ENCODE peak calls at places on chromosomes 13 and 19, in four cellular contexts. G is fibroblast of lung, M is lower leg skin, J is nephron progenitor cell. A is an unnamed sample.
A peak's percentile ranks its signal among the peaks of the same experiment; 100 is the strongest.

GRCh38 chr19:49492573-49493411 is 3.4 kb upstream of the RPS11 start:
- DNase-seq in G (peak; percentile 31), M (no peak), J (no peak), A (no peak)

GRCh38 chr19:556611-557382 is 12.9 kb downstream of the GZMM start:
- DNase-seq in G (no peak), M (no peak), J (no peak), A (no peak)

GRCh38 chr19:12785431-12786011 is 5.8 kb upstream of the JUNB start:
- DNase-seq in G (no peak), M (peak; percentile 40), J (no peak), A (peak; percentile 81)

GRCh38 chr19:5172859-5173577 is 167.6 kb downstream of the PTPRS start:
- DNase-seq in G (peak; percentile 97), M (peak; percentile 53), J (no peak), A (no peak)

GRCh38 chr13:40333238-40333637 is 333.2 kb downstream of the FOXO1 start:
- DNase-seq in G (peak; percentile 14), M (no peak), J (no peak), A (no peak)

GRCh38 chr19:16714702-16715294 is 4.8 kb upstream of the NWD1 start:
- DNase-seq in G (peak; percentile 16), M (no peak), J (peak; percentile 68), A (peak; percentile 57)

GRCh38 chr13:86572115-86572514 is 772.9 kb upstream of the SLITRK6 start:
- DNase-seq in G (peak; percentile 70), M (no peak), J (no peak), A (no peak)

GRCh38 chr19:38395381-38396127 is 7.1 kb downstream of the SPRED3 start:
- DNase-seq in G (no peak), M (no peak), J (no peak), A (no peak)

GRCh38 chr19:45508681-45508930 is 1.3 kb downstream of the VASP start:
- DNase-seq in G (no peak), M (no peak), J (no peak), A (no peak)
- TF ChIP-seq CTCF in G (no peak), M (no peak), J (no peak), A (no peak)

GRCh38 chr19:23065306-23065705 is 51.5 kb upstream of the ZNF730 start:
- DNase-seq in G (no peak), M (no peak), J (no peak), A (no peak)

GRCh38 chr19:23075031-23075733 is 41.6 kb upstream of the ZNF730 start:
- DNase-seq in G (peak; percentile 80), M (peak; percentile 15), J (peak; percentile 79), A (no peak)

GRCh38 chr19:23071087-23071511 is 45.7 kb upstream of the ZNF730 start:
- DNase-seq in G (peak; percentile 36), M (no peak), J (no peak), A (no peak)

GRCh38 chr19:23070353-23070781 is 46.5 kb upstream of the ZNF730 start:
- DNase-seq in G (peak; percentile 17), M (peak; percentile 15), J (no peak), A (no peak)
- TF ChIP-seq CTCF in G (peak; percentile 62), M (no peak), J (no peak), A (no peak)

GRCh38 chr19:50794778-50795664 is 4.8 kb downstream of the ACP4 start:
- DNase-seq in G (no peak), M (no peak), J (no peak), A (no peak)
- TF ChIP-seq CTCF in G (peak; percentile 17), M (no peak), J (no peak), A (no peak)

GRCh38 chr13:38921081-38921480 is 69.5 kb downstream of the STOML3 start:
- DNase-seq in G (no peak), M (no peak), J (no peak), A (no peak)

GRCh38 chr13:38922170-38922569 is 68.5 kb downstream of the STOML3 start:
- DNase-seq in G (no peak), M (no peak), J (no peak), A (no peak)
- TF ChIP-seq CTCF in G (no peak), M (no peak), J (no peak), A (no peak)

GRCh38 chr19:40627486-40628279 is 26.5 kb downstream of the LTBP4 start:
- DNase-seq in G (no peak), M (no peak), J (no peak), A (no peak)

GRCh38 chr19:40632311-40633036 is 31.3 kb downstream of the LTBP4 start:
- DNase-seq in G (no peak), M (no peak), J (no peak), A (no peak)

GRCh38 chr19:40630571-40631160 is 29.5 kb downstream of the LTBP4 start:
- DNase-seq in G (no peak), M (no peak), J (no peak), A (no peak)

GRCh38 chr19:40626918-40627317 is 25.7 kb downstream of the LTBP4 start:
- DNase-seq in G (no peak), M (no peak), J (no peak), A (no peak)

DNA sequence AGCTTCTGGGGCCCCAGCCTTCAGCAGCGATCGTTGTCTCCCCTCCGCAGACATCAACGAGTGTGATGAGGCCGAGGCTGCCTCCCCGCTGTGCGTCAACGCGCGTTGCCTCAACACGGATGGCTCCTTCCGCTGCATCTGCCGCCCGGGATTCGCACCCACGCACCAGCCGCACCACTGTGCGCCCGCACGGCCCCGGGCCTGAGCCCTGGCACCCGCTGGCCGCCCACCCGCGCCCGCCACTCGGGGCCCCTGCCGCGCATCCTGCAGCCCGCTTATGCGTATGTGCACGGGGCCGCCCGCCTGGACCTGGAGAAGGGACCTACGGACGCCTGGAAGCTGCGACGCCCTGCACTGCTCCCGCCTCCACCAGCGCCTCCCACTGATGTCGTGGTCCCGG is 28.2 kb downstream of the LTBP4 start:
- DNase-seq in G (no peak), M (no peak), J (no peak), A (no peak)
- TF ChIP-seq CTCF in G (no peak), M (no peak), J (no peak), A (no peak)

DNA sequence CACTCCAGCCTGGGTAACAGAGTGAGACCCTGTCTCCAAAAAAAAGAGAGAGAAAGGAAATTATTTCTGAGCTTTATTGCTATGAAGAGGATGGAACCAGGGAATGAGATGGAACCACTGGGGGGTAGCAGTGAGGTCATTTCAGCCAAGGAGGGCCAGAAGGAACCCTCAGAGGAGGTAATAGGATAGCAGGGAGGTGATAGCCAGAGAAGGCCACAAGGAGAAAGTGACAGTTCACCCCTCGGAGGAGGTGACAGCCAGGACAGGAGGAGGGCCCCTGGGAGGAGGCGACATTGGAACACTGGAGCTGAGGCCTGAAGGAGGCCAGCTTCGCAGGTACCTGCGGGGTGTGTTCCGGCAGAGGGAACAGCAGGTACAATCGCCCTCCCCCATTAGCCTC is 695 bp upstream of the PGPEP1 start:
- DNase-seq in G (no peak), M (no peak), J (peak; percentile 25), A (no peak)
- TF ChIP-seq CTCF in G (peak; percentile 32), M (no peak), J (no peak), A (no peak)

GRCh38 chr13:94433055-94433947 is 46.2 kb downstream of the DCT start:
- DNase-seq in G (no peak), M (no peak), J (no peak), A (no peak)
- TF ChIP-seq CTCF in G (no peak), M (no peak), J (no peak), A (no peak)

DNA sequence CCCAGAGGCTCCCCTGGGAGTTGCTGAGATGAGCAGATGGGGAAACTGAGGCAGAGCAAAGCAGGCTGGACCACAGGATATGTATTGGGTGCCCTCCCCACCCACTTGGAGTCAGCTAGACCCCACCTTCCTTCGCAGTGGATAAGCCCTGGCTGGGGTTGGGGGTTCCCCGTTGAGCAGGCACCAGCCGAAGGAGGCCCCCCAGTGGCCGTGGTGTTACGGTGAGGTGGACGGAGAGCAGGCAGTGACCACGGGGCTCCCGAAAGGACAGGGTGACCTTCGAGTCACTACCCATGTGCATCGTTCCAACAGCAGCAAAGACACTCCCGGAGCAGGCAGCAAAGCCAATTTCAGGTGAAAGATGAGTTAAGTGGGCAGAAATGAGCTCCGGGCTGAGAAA is 62.4 kb upstream of the ADGRE5 start:
- DNase-seq in G (no peak), M (no peak), J (peak; percentile 23), A (peak; percentile 48)
- TF ChIP-seq CTCF in G (peak; percentile 17), M (no peak), J (peak; percentile 7), A (peak; percentile 27)

DNA sequence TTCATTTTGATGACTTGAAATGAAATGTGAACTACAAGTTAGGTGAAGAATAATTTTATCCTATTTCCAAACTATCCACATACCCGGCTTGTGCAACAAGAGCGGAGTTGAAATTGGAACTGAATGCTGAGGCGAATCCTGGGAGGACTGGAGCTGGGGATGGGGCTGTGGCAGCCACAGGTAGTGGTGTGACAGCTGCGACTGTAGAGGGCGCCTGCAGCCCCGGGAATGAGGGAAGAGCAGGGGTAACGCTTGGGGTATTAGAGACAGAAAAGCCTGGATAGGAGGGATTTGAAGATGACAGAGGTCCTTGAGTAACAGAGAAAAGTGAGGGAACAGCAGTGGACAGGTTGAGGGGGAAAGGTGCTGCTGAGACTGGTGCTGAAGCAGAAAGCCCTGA is 22.0 kb upstream of the STOML3 start:
- DNase-seq in G (no peak), M (no peak), J (no peak), A (no peak)
- TF ChIP-seq CTCF in G (no peak), M (no peak), J (peak; percentile 26), A (no peak)

GRCh38 chr19:45927565-45928261 is 13.1 kb upstream of the NANOS2 start:
- DNase-seq in G (peak; percentile 84), M (peak; percentile 88), J (peak; percentile 96), A (peak; percentile 86)
- TF ChIP-seq CTCF in G (no peak), M (no peak), J (no peak), A (no peak)